ENCODE peak calls at places on chromosome X, in nine cellular contexts. J, Z, P, O, A, Y, I, M and V are unnamed samples.

GRCh38 chrX:28550331-28550872 is 36.8 kb upstream of the IL1RAPL1 start:
- DNase-seq in J (no peak), Z (no peak), P (no peak), O (no peak), A (no peak), Y (no peak), I (no peak), M (no peak), V (no peak)

GRCh38 chrX:11261260-11261659 is 32.0 kb upstream of the AMELX start:
- DNase-seq in J (no peak), Z (no peak), P (no peak), O (peak), A (no peak), Y (peak), I (no peak), M (peak), V (peak)

GRCh38 chrX:78456909-78457308 is 129.5 kb upstream of the CYSLTR1 start:
- DNase-seq in J (no peak), Z (no peak), P (no peak), O (no peak), A (no peak), Y (no peak), I (no peak), M (no peak), V (no peak)

GRCh38 chrX:124194209-124194608 is 138.3 kb upstream of the TEX13D start:
- DNase-seq in J (no peak), Z (no peak), P (no peak), O (no peak), A (peak), Y (no peak), I (no peak), M (no peak), V (no peak)

GRCh38 chrX:19869195-19869594 is 18.2 kb downstream of the SH3KBP1 start:
- DNase-seq in J (no peak), Z (no peak), P (no peak), O (no peak), A (no peak), Y (no peak), I (no peak), M (no peak), V (no peak)

GRCh38 chrX:323721-324628 is 5.4 kb upstream of the GTPBP6 start:
- DNase-seq in J (no peak), Z (peak), P (no peak), O (peak), A (no peak), Y (peak), I (no peak), M (peak), V (peak)

GRCh38 chrX:36867143-36867542 is 141.0 kb upstream of the FAM47C start:
- DNase-seq in J (no peak), Z (no peak), P (peak), O (no peak), A (peak), Y (peak), I (peak), M (no peak), V (peak)

GRCh38 chrX:102651242-102651967 is at the start of gene GPRASP1:
- DNase-seq in J (peak), Z (peak), P (no peak), O (no peak), A (peak), Y (peak), I (peak), M (peak), V (no peak)

GRCh38 chrX:120664081-120664480 is 34.2 kb upstream of the C1GALT1C1 start:
- DNase-seq in J (no peak), Z (no peak), P (no peak), O (no peak), A (no peak), Y (peak), I (no peak), M (no peak), V (peak)

GRCh38 chrX:151228935-151229334 is 52.6 kb downstream of the GPR50 start:
- DNase-seq in J (no peak), Z (no peak), P (no peak), O (no peak), A (no peak), Y (no peak), I (no peak), M (no peak), V (no peak)

GRCh38 chrX:9317174-9317573 is 147.7 kb upstream of the TBL1X start:
- DNase-seq in J (no peak), Z (no peak), P (no peak), O (no peak), A (no peak), Y (no peak), I (no peak), M (no peak), V (no peak)

GRCh38 chrX:130645955-130646583 is 244.3 kb downstream of the RBMX2 start:
- DNase-seq in J (no peak), Z (no peak), P (no peak), O (no peak), A (no peak), Y (no peak), I (no peak), M (no peak), V (no peak)

GRCh38 chrX:16711219-16712115 is 1.0 kb downstream of the CTPS2 start:
- DNase-seq in J (no peak), Z (peak), P (no peak), O (no peak), A (peak), Y (no peak), I (peak), M (no peak), V (no peak)

GRCh38 chrX:72095370-72095769 is 36.3 kb downstream of the RTL5 start:
- DNase-seq in J (no peak), Z (no peak), P (no peak), O (no peak), A (no peak), Y (no peak), I (no peak), M (no peak), V (no peak)

GRCh38 chrX:43741843-43742573 is 85.9 kb downstream of the MAOA start:
- DNase-seq in J (no peak), Z (no peak), P (no peak), O (no peak), A (no peak), Y (no peak), I (no peak), M (peak), V (no peak)

GRCh38 chrX:104135677-104136076 is 21.1 kb downstream of the SLC25A53 start:
- DNase-seq in J (no peak), Z (no peak), P (no peak), O (no peak), A (no peak), Y (no peak), I (no peak), M (no peak), V (no peak)

GRCh38 chrX:151098996-151099395 is 77.4 kb upstream of the GPR50 start:
- DNase-seq in J (no peak), Z (no peak), P (no peak), O (no peak), A (no peak), Y (no peak), I (no peak), M (no peak), V (no peak)

GRCh38 chrX:85031505-85031904 is 27.8 kb downstream of the APOOL start:
- DNase-seq in J (no peak), Z (no peak), P (no peak), O (no peak), A (no peak), Y (no peak), I (no peak), M (no peak), V (no peak)

GRCh38 chrX:3811331-3812311 is 98.2 kb upstream of the PRKX start:
- DNase-seq in J (peak), Z (peak), P (no peak), O (no peak), A (no peak), Y (peak), I (peak), M (peak), V (peak)

GRCh38 chrX:17669458-17669857 is 67.8 kb upstream of the SCML1 start:
- DNase-seq in J (no peak), Z (no peak), P (no peak), O (no peak), A (no peak), Y (no peak), I (peak), M (no peak), V (no peak)

GRCh38 chrX:106302304-106302703 is 134.2 kb downstream of the PWWP3B start:
- DNase-seq in J (no peak), Z (no peak), P (no peak), O (no peak), A (no peak), Y (no peak), I (no peak), M (no peak), V (peak)

GRCh38 chrX:23694606-23695005 is 27.3 kb downstream of the PRDX4 start:
- DNase-seq in J (peak), Z (peak), P (no peak), O (peak), A (peak), Y (peak), I (peak), M (peak), V (peak)

GRCh38 chrX:118459494-118459893 is 36.1 kb upstream of the DOCK11 start:
- DNase-seq in J (no peak), Z (no peak), P (peak), O (peak), A (peak), Y (peak), I (peak), M (peak), V (peak)

GRCh38 chrX:147226801-147227200 is 412.3 kb upstream of the CXorf51A start:
- DNase-seq in J (no peak), Z (no peak), P (no peak), O (no peak), A (no peak), Y (peak), I (no peak), M (no peak), V (peak)

GRCh38 chrX:104864296-104864695 is 298.3 kb downstream of the IL1RAPL2 start:
- DNase-seq in J (no peak), Z (no peak), P (no peak), O (no peak), A (no peak), Y (no peak), I (no peak), M (no peak), V (no peak)

GRCh38 chrX:123830309-123830708 is 29.5 kb upstream of the XIAP start:
- DNase-seq in J (no peak), Z (peak), P (no peak), O (no peak), A (no peak), Y (peak), I (no peak), M (no peak), V (peak)

GRCh38 chrX:72271091-72271490 is 6.0 kb downstream of the RPS4X start:
- DNase-seq in J (no peak), Z (no peak), P (no peak), O (no peak), A (no peak), Y (no peak), I (no peak), M (no peak), V (no peak)